ENCODE peak calls at places on chromosomes 5 and 9, in five cellular contexts. X is AG04450; M is SJSA1; U is GM23248; R is effector memory CD4-positive, alpha-beta T cell. I is an unnamed sample.

GRCh38 chr5:177432143-177432904 is 5.8 kb downstream of the GRK6 start:
- DNase-seq in X (no peak), M (peak), U (no peak), R (no peak), I (no peak)

GRCh38 chr9:96398582-96399334 is 15.2 kb upstream of the SLC35D2 start:
- DNase-seq in X (no peak), M (no peak), U (no peak), R (no peak), I (no peak)

GRCh38 chr5:88660326-88660946 is 222.5 kb downstream of the MEF2C start:
- DNase-seq in X (no peak), M (peak), U (peak), R (no peak), I (no peak)

GRCh38 chr5:145981612-145982571 is 45.5 kb downstream of the SH3RF2 start:
- DNase-seq in X (no peak), M (no peak), U (no peak), R (no peak), I (peak)

GRCh38 chr5:179403426-179404147 is 58.3 kb upstream of the ADAMTS2 start:
- DNase-seq in X (no peak), M (peak), U (no peak), R (no peak), I (no peak)

GRCh38 chr9:93820667-93821306 is 134.4 kb downstream of the BARX1 start:
- DNase-seq in X (no peak), M (peak), U (no peak), R (no peak), I (no peak)

GRCh38 chr5:177116631-177117373 is 16.8 kb upstream of the NSD1 start:
- DNase-seq in X (no peak), M (peak), U (peak), R (peak), I (no peak)

GRCh38 chr5:19319252-19319651 is 668.7 kb downstream of the CDH18 start:
- DNase-seq in X (no peak), M (no peak), U (no peak), R (no peak), I (no peak)

GRCh38 chr5:1647580-1647979 is 123.8 kb upstream of the LPCAT1 start:
- DNase-seq in X (no peak), M (no peak), U (no peak), R (no peak), I (no peak)

GRCh38 chr9:105993051-105993854 is 298.9 kb downstream of the TMEM38B start:
- DNase-seq in X (no peak), M (no peak), U (no peak), R (no peak), I (no peak)

GRCh38 chr9:32603914-32604852 is 31.2 kb upstream of the NDUFB6 start:
- DNase-seq in X (no peak), M (no peak), U (peak), R (no peak), I (no peak)

GRCh38 chr9:93673844-93674334 is 97.5 kb downstream of the PHF2 start:
- DNase-seq in X (no peak), M (peak), U (no peak), R (no peak), I (no peak)

GRCh38 chr5:32828492-32828891 is 117.4 kb downstream of the NPR3 start:
- DNase-seq in X (no peak), M (no peak), U (peak), R (no peak), I (no peak)

GRCh38 chr9:136353757-136354488 is 9.6 kb downstream of the DNLZ start:
- DNase-seq in X (no peak), M (no peak), U (no peak), R (no peak), I (no peak)

GRCh38 chr5:1184481-1184880 is 16.9 kb upstream of the SLC6A19 start:
- DNase-seq in X (no peak), M (no peak), U (no peak), R (no peak), I (no peak)

GRCh38 chr5:87541668-87542067 is 128.9 kb upstream of the CCNH start:
- DNase-seq in X (no peak), M (no peak), U (no peak), R (no peak), I (no peak)

GRCh38 chr5:62477801-62478200 is 65.2 kb downstream of the IPO11 start:
- DNase-seq in X (no peak), M (no peak), U (peak), R (no peak), I (no peak)

GRCh38 chr9:127278372-127278771 is 13.8 kb downstream of the GARNL3 start:
- DNase-seq in X (no peak), M (no peak), U (no peak), R (no peak), I (peak)

GRCh38 chr9:3441197-3441816 is 84.5 kb downstream of the RFX3 start:
- DNase-seq in X (peak), M (no peak), U (peak), R (no peak), I (peak)

GRCh38 chr9:18689166-18689565 is 215.2 kb downstream of the ADAMTSL1 start:
- DNase-seq in X (no peak), M (no peak), U (no peak), R (no peak), I (no peak)

GRCh38 chr5:4212981-4213819 is 617.6 kb downstream of the IRX1 start:
- DNase-seq in X (no peak), M (no peak), U (no peak), R (no peak), I (no peak)

GRCh38 chr5:101393795-101394450 is 490.8 kb upstream of the ST8SIA4 start:
- DNase-seq in X (no peak), M (no peak), U (peak), R (no peak), I (no peak)

GRCh38 chr9:84819446-84819845 is 149.9 kb downstream of the NTRK2 start:
- DNase-seq in X (no peak), M (no peak), U (no peak), R (no peak), I (no peak)

GRCh38 chr5:57539281-57539701 is 56.7 kb upstream of the ACTBL2 start:
- DNase-seq in X (peak), M (no peak), U (peak), R (no peak), I (no peak)

GRCh38 chr5:141914154-141914743 is 9.4 kb upstream of the DELE1 start:
- DNase-seq in X (no peak), M (no peak), U (peak), R (no peak), I (no peak)

GRCh38 chr5:132496631-132497487 is 6.3 kb upstream of the IRF1 start:
- DNase-seq in X (peak), M (peak), U (peak), R (peak), I (no peak)

GRCh38 chr5:124825250-124825982 is 79.0 kb upstream of the ZNF608 start:
- DNase-seq in X (no peak), M (no peak), U (no peak), R (no peak), I (no peak)

GRCh38 chr5:26761040-26761439 is 277.3 kb downstream of the CDH9 start:
- DNase-seq in X (no peak), M (no peak), U (no peak), R (no peak), I (no peak)

GRCh38 chr5:995318-995717 is 13.3 kb upstream of the NKD2 start:
- DNase-seq in X (no peak), M (peak), U (no peak), R (no peak), I (no peak)

GRCh38 chr5:67202830-67203229 is 6.2 kb upstream of the CD180 start:
- DNase-seq in X (no peak), M (no peak), U (no peak), R (no peak), I (no peak)

GRCh38 chr9:21402387-21403247 is 6.3 kb upstream of the IFNA8 start:
- DNase-seq in X (no peak), M (no peak), U (peak), R (no peak), I (no peak)

GRCh38 chr9:33192493-33193245 is 25.5 kb upstream of the B4GALT1 start:
- DNase-seq in X (no peak), M (no peak), U (peak), R (no peak), I (no peak)

GRCh38 chr9:130423272-130423671 is 21.5 kb upstream of the ASS1 start:
- DNase-seq in X (no peak), M (no peak), U (no peak), R (no peak), I (no peak)

GRCh38 chr5:180330810-180331646 is 22.1 kb downstream of the GFPT2 start:
- DNase-seq in X (peak), M (peak), U (peak), R (no peak), I (no peak)

GRCh38 chr5:128406863-128407262 is 131.2 kb downstream of the FBN2 start:
- DNase-seq in X (no peak), M (no peak), U (no peak), R (no peak), I (no peak)

GRCh38 chr5:1058549-1058945 is 49.9 kb downstream of the NKD2 start:
- DNase-seq in X (no peak), M (no peak), U (no peak), R (no peak), I (no peak)

DNA sequence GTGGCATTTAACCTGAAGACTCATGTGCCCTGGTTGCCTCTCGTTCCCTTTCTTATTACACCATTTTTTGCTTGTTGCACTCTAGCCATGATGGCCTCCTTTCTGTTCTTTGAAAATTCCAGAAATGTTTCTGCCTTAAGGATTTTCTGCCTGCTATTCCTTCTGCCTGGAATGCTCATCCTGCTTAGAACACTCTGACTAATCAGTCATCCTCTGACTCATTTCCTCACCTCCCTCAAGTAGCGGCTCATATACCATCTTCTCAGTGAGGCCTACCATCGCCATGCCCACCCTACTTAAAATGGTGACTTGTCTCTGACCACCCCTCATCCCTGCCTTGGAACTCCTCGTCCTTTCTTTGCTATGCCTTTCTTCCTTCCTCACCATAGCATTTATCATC is 68.8 kb downstream of the KIF4B start:
- DNase-seq in X (peak), M (peak), U (peak), R (no peak), I (no peak)
- H3K27ac ChIP-seq in X (no peak), M (peak), U (no peak), R (no peak), I (peak)

GRCh38 chr5:154222414-154222813 is 31.9 kb downstream of the GALNT10 start:
- DNase-seq in X (no peak), M (no peak), U (no peak), R (no peak), I (no peak)
- H3K27ac ChIP-seq in X (no peak), M (peak), U (peak), R (peak), I (peak)

DNA sequence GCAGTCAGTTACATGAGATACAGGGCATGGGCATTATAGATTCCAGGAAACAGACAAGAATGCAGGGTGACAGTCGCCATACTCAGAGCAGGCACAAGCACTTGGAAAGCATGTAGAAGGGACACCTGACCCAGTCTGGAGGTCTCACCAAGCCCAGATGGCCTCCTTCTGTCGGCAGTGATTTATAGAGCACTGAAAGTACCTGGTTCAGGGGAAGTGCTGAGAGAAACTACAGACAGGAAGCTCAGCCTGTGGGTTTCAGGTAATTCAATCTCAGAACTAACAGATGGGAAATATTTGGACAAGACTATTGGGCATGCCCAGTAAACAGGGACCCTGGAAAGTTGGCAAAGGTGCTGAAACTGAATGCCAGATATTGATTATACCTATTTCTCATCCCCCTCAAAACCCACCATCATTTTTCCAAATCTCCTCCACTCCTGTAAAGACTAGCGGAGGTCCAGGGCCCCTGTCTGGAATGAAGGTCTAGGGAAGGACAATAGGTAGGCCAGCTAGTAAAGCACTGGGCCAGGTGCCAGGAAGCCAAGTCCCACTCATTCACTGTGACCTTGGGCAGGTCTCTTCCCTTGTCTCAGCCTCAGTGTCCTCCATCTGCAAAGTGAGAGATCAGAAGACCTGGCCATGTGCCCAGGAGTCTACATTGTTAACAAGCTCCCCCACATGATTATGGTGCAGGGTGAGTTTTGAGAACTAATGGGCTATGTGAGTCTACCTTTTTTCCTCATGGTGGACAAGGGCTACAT is 26.9 kb downstream of the KLHL3 start:
- DNase-seq in X (no peak), M (no peak), U (no peak), R (no peak), I (no peak)
- H3K27ac ChIP-seq in X (no peak), M (no peak), U (no peak), R (no peak), I (no peak)

GRCh38 chr5:158463188-158463587 is 604.2 kb upstream of the CLINT1 start:
- DNase-seq in X (no peak), M (no peak), U (peak), R (no peak), I (no peak)
- H3K27ac ChIP-seq in X (no peak), M (no peak), U (peak), R (no peak), I (no peak)

DNA sequence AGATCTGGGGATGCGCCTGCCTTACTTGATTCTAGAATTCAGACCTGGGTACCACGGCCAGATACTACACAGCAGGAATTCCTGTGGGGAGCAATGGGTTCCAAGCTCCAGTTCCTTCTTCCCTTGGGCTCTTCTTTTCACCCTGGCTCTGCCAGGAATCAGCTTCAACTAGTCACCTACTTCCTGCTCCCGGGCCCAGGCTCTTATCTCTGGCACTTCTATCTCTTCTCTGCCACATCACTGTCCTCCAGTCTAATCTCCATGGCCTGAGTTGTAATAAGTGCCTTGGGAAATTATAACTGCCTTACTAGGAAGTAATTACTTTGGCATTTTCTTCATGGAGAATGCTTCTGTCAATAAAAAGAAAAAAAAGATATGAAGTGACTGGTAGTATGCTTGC is 26.2 kb upstream of the SERINC5 start:
- DNase-seq in X (no peak), M (no peak), U (no peak), R (no peak), I (no peak)
- H3K27ac ChIP-seq in X (no peak), M (no peak), U (no peak), R (no peak), I (no peak)

DNA sequence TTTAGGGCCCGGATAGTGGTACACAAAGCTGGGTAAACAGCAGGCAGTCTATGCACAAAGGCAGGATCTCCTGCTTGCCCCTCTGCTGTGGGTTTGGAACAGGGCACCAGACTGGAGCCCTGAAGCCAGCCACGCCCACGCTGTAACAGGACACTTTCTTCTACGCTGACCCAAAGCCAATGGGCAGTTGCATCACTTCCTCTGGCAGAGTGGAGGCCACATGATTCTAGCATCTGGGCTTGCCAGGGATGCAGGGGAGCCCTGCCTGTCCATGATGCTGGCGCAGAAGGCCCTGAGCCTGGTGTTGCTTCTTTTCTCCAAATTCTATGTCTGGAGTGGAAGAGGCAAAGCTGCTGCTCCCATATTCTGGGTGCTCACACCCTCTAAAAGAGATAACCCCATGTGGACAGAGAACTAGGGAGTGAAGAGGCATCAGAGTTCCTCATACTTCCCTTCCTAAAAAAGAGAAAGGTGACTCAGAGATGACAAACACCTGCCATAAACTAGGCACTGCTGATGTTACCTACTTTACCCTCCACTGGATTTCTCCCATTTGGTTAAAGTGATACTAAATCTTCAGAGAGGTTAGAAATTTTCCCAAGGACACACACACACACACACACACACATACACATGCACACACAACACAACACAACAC is 260.3 kb upstream of the KLF4 start:
- DNase-seq in X (peak), M (peak), U (peak), R (no peak), I (no peak)
- H3K27ac ChIP-seq in X (peak), M (peak), U (peak), R (no peak), I (peak)

GRCh38 chr5:126265917-126266316 is 157.3 kb upstream of the GRAMD2B start:
- DNase-seq in X (no peak), M (no peak), U (no peak), R (no peak), I (no peak)
- H3K27ac ChIP-seq in X (no peak), M (no peak), U (no peak), R (no peak), I (no peak)

I was measured in epithelial cell of prostate.